ENCODE peak calls at places on chromosomes 13 and 19, in six cellular contexts. B is mammary epithelial cell, S is spleen, U is HAP-1, M is uterus, T is esophagus squamous epithelium. V is an unnamed sample.

GRCh38 chr13:51644649-51645048 is 60.4 kb downstream of the WDFY2 start:
- DNase-seq in B (peak; percentile 40), T (no peak), U (no peak), M (no peak), S (no peak), V (no peak)

GRCh38 chr19:46660601-46661019 is 372 bp downstream of the DACT3 start:
- DNase-seq in S (no peak), T (no peak), M (peak; percentile 60), B (no peak), U (no peak), V (peak; percentile 37)

GRCh38 chr19:15249912-15250634 is 17.8 kb upstream of the EPHX3 start:
- DNase-seq in M (peak; percentile 66), S (no peak), B (peak; percentile 73), U (no peak), T (no peak), V (no peak)

GRCh38 chr13:31862828-31863227 is 123.5 kb downstream of the RXFP2 start:
- DNase-seq in S (no peak), M (no peak), U (no peak), B (no peak), T (no peak), V (no peak)

GRCh38 chr19:35144259-35144599 is 1.2 kb downstream of the FXYD7 start:
- DNase-seq in S (no peak), M (no peak), B (no peak), U (no peak), T (no peak), V (no peak)

GRCh38 chr19:351976-352625 is 7.5 kb upstream of the MIER2 start:
- DNase-seq in T (no peak), U (no peak), M (no peak), S (peak; percentile 68), B (no peak), V (no peak)

GRCh38 chr13:26482451-26483197 is 74.9 kb upstream of the WASF3 start:
- DNase-seq in S (no peak), M (peak; percentile 62), U (peak; percentile 67), B (peak; percentile 57), T (no peak), V (peak; percentile 71)

GRCh38 chr13:99902657-99903056 is 68.9 kb downstream of the ZIC5 start:
- DNase-seq in U (no peak), S (no peak), T (no peak), B (no peak), M (no peak), V (no peak)

GRCh38 chr13:99758465-99759162 is 213.0 kb downstream of the ZIC5 start:
- DNase-seq in U (no peak), S (no peak), T (no peak), M (no peak), B (no peak), V (no peak)

GRCh38 chr13:94020833-94021232 is 458.6 kb downstream of the DCT start:
- DNase-seq in B (peak; percentile 54), M (no peak), S (no peak), T (no peak), U (no peak), V (no peak)

GRCh38 chr19:14147797-14148605 is 11.6 kb upstream of the ASF1B start:
- DNase-seq in M (peak; percentile 74), U (peak; percentile 22), B (peak; percentile 17), T (no peak), S (peak; percentile 88), V (peak; percentile 65)

GRCh38 chr13:64397699-64398098 is 2832.4 kb downstream of the PCDH9 start:
- DNase-seq in B (no peak), T (no peak), S (no peak), M (no peak), U (no peak), V (no peak)

GRCh38 chr13:39327080-39327479 is 275.9 kb downstream of the LHFPL6 start:
- DNase-seq in M (no peak), U (no peak), B (no peak), T (no peak), S (no peak), V (no peak)

GRCh38 chr19:34291235-34291634 is 36.9 kb downstream of the GARRE1 start:
- DNase-seq in U (no peak), S (no peak), B (no peak), T (no peak), M (no peak), V (no peak)

GRCh38 chr19:58218899-58219298 is 9.8 kb upstream of the ZNF544 start:
- DNase-seq in U (no peak), M (no peak), S (no peak), B (no peak), T (no peak), V (peak; percentile 15)

GRCh38 chr13:103908274-103908673 is 842.1 kb upstream of the SLC10A2 start:
- DNase-seq in T (no peak), B (no peak), U (no peak), S (no peak), M (no peak), V (no peak)

GRCh38 chr13:25725104-25725503 is 326.7 kb downstream of the SHISA2 start:
- DNase-seq in B (no peak), S (no peak), M (no peak), T (no peak), U (no peak), V (no peak)

GRCh38 chr19:13024126-13024957 is 29.1 kb downstream of the NFIX start:
- DNase-seq in T (no peak), M (no peak), B (peak; percentile 50), S (no peak), U (no peak), V (no peak)
- H3K27me3 ChIP-seq in T (no peaks in the 10 kb centered on the region), M (no peaks in the 10 kb centered on the region), B (no peaks in the 10 kb centered on the region), S (peaks cover 32% of the 10 kb centered on the region), U (no peaks in the 10 kb centered on the region), V (no peaks in the 10 kb centered on the region)

DNA sequence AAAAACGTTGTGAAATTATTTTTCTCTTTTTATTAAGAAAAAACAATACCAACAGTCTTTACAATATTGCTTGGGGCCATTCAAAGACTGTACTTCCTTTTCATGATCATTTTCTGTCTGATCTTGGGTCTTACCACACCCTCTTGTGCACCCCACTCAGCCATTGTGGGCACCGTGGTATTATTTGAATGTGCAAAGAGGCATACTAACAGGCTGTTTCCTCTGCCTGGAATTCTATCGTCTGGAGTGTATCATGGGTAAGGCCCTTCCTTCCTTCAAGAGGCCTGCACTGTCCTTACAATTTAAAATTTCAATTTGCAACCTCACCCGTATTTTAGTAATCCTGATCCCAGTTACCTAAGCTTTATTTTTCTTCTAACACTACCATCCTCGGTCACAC is 76.5 kb downstream of the FGF14 start:
- DNase-seq in M (no peak), T (no peak), B (no peak), U (no peak), S (no peak), V (no peak)
- H3K4me3 ChIP-seq in M (no peak overlapping the region), T (no peak overlapping the region), B (no peak overlapping the region), U (no peak overlapping the region), S (no peak overlapping the region), V (no peak overlapping the region)

DNA sequence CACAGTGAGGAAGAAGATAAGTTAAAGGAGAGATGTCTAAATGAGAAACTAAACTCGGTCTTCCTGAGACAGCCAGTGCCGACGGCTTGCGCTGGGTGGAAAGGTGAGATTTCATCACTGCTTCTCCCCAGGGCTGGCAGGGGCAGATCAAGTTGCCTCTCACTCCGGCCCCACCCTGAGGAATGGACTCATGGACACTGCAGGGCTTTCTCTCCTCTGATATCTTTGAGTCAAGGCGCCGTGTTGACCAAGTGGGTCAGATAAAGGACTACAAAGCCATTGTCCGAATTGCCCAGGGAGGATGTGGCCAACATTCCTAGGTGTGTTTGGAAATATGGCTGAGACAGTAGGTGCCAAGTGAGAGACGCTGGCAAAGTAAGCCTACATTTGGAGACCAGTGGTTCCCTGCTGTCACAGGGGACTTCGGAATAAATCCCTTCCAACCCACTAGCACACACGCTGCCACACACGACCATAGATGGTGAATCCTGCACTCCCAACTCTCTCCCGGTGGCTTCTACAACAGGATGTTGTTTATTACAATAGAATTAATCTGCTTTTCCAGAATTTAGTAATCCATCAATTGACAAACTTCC is 156.5 kb upstream of the TSC22D1 start:
- DNase-seq in U (no peak), T (no peak), S (no peak), B (no peak), M (no peak), V (peak; percentile 86)
- H3K4me1 ChIP-seq in U (no peaks in the 10 kb centered on the region), T (no peaks in the 10 kb centered on the region), S (no peaks in the 10 kb centered on the region), B (peaks cover 28% of the 10 kb centered on the region), M (no peaks in the 10 kb centered on the region), V (peaks cover 18% of the 10 kb centered on the region)

DNA sequence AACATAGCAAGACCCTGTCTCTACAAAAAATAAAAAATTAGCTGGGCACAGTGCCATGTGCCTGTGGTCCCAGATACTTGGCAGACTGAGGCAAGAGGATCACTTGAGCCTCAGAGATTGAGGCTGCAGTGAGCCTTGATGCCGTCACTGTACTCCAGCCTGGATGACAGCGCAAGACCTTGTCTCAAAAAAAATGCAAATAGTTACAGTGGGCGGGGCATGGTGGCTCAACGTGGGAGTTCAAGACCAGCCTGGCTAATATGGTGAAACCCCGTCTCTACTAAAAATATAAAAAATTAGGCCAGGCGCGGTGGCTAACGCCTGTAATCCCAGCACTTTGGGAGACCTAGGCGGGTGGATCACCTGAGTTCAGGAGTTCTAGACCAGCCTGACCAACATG is 8.5 kb downstream of the PGLS start:
- DNase-seq in M (no peak), T (no peak), S (no peak), B (no peak), U (no peak), V (no peak)
- H3K27me3 ChIP-seq in M (no peaks in the 10 kb centered on the region), T (no peaks in the 10 kb centered on the region), S (no peaks in the 10 kb centered on the region), B (no peaks in the 10 kb centered on the region), U (no peaks in the 10 kb centered on the region), V (no peaks in the 10 kb centered on the region)

GRCh38 chr19:11356074-11356397 is 804 bp downstream of the PLPPR2 start:
- DNase-seq in M (no peak), T (no peak), U (no peak), S (no peak), B (no peak), V (no peak)
- H3K4me3 ChIP-seq in M (peak overlapping the region; percentile 84), T (peak overlapping the region; percentile 55), U (peak overlapping the region; percentile 36), S (peak overlapping the region; percentile 39), B (no peak overlapping the region), V (peak overlapping the region; percentile 60)

DNA sequence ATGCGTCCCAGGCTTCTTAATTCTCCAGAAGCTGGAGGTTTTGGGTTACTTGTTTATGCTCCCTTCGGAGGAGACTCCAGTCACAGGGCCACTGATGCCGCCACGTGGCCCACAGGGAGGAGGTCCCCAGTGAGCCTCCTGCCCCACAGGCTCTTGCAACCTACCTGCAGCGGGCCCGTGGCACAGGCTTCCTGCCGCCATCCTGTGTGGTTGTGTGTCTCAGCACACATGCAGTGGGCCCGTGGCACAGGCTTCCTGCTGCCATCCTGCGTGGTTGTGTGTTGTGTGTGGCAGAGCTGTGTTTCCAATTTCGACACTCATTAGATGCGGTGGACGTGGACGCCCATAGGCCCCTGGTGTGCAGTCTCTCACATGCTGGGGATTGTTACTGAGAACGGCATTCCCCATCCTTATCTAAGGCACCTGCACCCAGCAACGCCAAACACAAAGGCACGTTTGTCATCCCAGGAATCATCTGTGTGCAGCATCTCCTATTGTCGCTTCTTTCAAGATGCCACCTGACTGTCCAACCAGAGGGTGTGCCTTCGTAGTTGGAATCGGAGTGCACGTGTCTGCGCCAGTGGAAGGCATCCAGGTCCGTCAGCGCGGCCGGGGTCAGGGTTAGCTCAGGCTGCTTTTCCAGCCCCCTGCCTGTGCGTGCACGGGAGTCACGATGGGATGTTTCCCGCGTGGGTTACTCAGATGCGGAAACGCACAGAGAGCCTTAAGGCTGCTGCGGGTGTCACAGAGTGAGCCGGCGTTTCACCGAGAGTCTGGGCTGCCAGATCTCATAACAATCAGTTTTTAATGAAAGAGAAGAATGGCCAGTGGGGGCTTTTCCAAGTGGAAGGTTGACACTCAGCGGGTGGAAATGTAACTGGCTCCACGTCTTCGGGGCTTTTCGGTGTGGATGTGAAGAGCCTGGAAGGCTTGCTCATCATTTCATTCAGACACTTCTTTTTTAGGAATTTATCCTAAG is 119.8 kb downstream of the ATP11A start:
- DNase-seq in M (no peak), U (no peak), B (no peak), T (no peak), S (no peak), V (no peak)
- H3K4me1 ChIP-seq in M (no peaks in the 10 kb centered on the region), U (no peaks in the 10 kb centered on the region), B (no peaks in the 10 kb centered on the region), T (no peaks in the 10 kb centered on the region), S (no peaks in the 10 kb centered on the region), V (no peaks in the 10 kb centered on the region)

GRCh38 chr13:68993154-68993553 is 1114.5 kb upstream of the ATXN8OS start:
- DNase-seq in S (no peak), U (no peak), T (no peak), B (no peak), M (no peak), V (no peak)
- H3K27me3 ChIP-seq in S (no peaks in the 10 kb centered on the region), U (no peaks in the 10 kb centered on the region), T (no peaks in the 10 kb centered on the region), B (no peaks in the 10 kb centered on the region), M (no peaks in the 10 kb centered on the region), V (no peaks in the 10 kb centered on the region)

V was measured in Caco-2.